ENCODE peak calls at places on chromosomes 4 and X, in ten cellular contexts. H is uterus; Z is activated CD4-positive, alpha-beta T cell treated with anti-CD3 and anti-CD28 coated beads, Interleukin-2, amount 10 ng/mL, durations not matched to agents 7 days and 5 days; C is NCI-H774; S is head of caudate nucleus; D is ureter; J is kidney tubule cell; E is sciatic nerve; R is AG04450; F is amniotic epithelial cell. O is an unnamed sample.

GRCh38 chrX:10597871-10598270 is 22.5 kb downstream of the MID1 start:
- DNase-seq in S (peak), F (peak), H (no peak), D (no peak), E (no peak), R (no peak), Z (no peak), C (no peak), J (no peak), O (no peak)

GRCh38 chr4:3371581-3372001 is 70.2 kb upstream of the HGFAC start:
- DNase-seq in D (no peak), Z (no peak), H (peak), J (no peak), F (peak), R (no peak), E (no peak), C (no peak), S (peak), O (no peak)

GRCh38 chrX:134338527-134338926 is 101.5 kb downstream of the CCDC160 start:
- DNase-seq in S (no peak), J (no peak), D (no peak), Z (peak), R (no peak), F (no peak), E (no peak), C (no peak), H (no peak), O (no peak)

GRCh38 chrX:154396948-154397887 is 959 bp upstream of the RPL10 start:
- DNase-seq in F (peak), D (peak), Z (peak), R (no peak), S (peak), E (peak), J (peak), H (peak), C (peak), O (peak)

GRCh38 chrX:65871671-65872311 is 168.1 kb downstream of the VSIG4 start:
- DNase-seq in E (no peak), R (no peak), C (no peak), S (no peak), H (no peak), Z (peak), D (no peak), J (peak), F (no peak), O (no peak)

GRCh38 chr4:1983846-1984405 is 24.8 kb downstream of the NELFA start:
- DNase-seq in R (no peak), J (no peak), S (no peak), F (no peak), E (no peak), D (no peak), C (no peak), H (no peak), Z (no peak), O (no peak)

GRCh38 chrX:17082831-17083230 is 136.4 kb downstream of the REPS2 start:
- DNase-seq in H (no peak), Z (no peak), S (no peak), F (no peak), R (no peak), C (no peak), E (no peak), J (peak), D (no peak), O (peak)

GRCh38 chr4:113411496-113411938 is 350.0 kb downstream of the CAMK2D start:
- DNase-seq in Z (no peak), R (peak), D (peak), J (peak), E (no peak), H (no peak), F (peak), S (no peak), C (no peak), O (no peak)

GRCh38 chr4:128793859-128794667 is 15.4 kb upstream of the JADE1 start:
- DNase-seq in D (no peak), F (peak), E (no peak), H (no peak), R (no peak), Z (no peak), C (no peak), J (no peak), S (no peak), O (no peak)

GRCh38 chrX:69066021-69066757 is 99.1 kb downstream of the PJA1 start:
- DNase-seq in D (peak), H (peak), R (no peak), S (no peak), Z (no peak), F (no peak), E (peak), J (no peak), C (no peak), O (no peak)

GRCh38 chr4:3702551-3703221 is 63.5 kb upstream of the ADRA2C start:
- DNase-seq in J (no peak), F (no peak), D (no peak), H (no peak), R (no peak), Z (no peak), C (no peak), E (no peak), S (no peak), O (no peak)

GRCh38 chr4:2962614-2963184 is 507 bp downstream of the NOP14 start:
- DNase-seq in H (no peak), J (peak), D (no peak), S (peak), F (peak), R (no peak), E (no peak), Z (peak), C (no peak), O (no peak)